ENCODE peak calls at places on chromosomes 11 and 22, in five cellular contexts. One of them, this sample, is unnamed. For H3K36me3 and H3K9me2, the result is how much of the 10 kb centered on the place peaks cover.

GRCh38 chr11:13955971-13956421 is 6.5 kb upstream of the SPON1 start:
- DNase-seq in GM23338: peak
- DNase-seq in HCT116: peak
- DNase-seq in PC-9: peak
- DNase-seq in OCI-LY7: peak
- DNase-seq in this sample: peak

GRCh38 chr22:17980638-17981051 is 43.7 kb downstream of the MICAL3 start:
- DNase-seq in GM23338: no peak
- DNase-seq in HCT116: no peak
- DNase-seq in PC-9: no peak
- DNase-seq in OCI-LY7: peak
- DNase-seq in this sample: no peak

GRCh38 chr11:20601221-20601914 is 2.0 kb downstream of the SLC6A5 start:
- DNase-seq in GM23338: peak
- DNase-seq in HCT116: no peak
- DNase-seq in PC-9: no peak
- DNase-seq in OCI-LY7: no peak
- DNase-seq in this sample: no peak

GRCh38 chr11:116471608-116472007 is 301.2 kb downstream of the BUD13 start:
- DNase-seq in GM23338: no peak
- DNase-seq in HCT116: peak
- DNase-seq in PC-9: no peak
- DNase-seq in OCI-LY7: no peak
- DNase-seq in this sample: no peak

GRCh38 chr22:22369962-22370265 is 125.3 kb downstream of the VPREB1 start:
- DNase-seq in GM23338: no peak
- DNase-seq in HCT116: no peak
- DNase-seq in PC-9: no peak
- DNase-seq in OCI-LY7: peak
- DNase-seq in this sample: peak

GRCh38 chr11:129853508-129854228 is 38.0 kb downstream of the TMEM45B start:
- DNase-seq in GM23338: peak
- DNase-seq in HCT116: no peak
- DNase-seq in PC-9: peak
- DNase-seq in OCI-LY7: peak
- DNase-seq in this sample: no peak

GRCh38 chr22:48870436-48870835 is 957.2 kb downstream of the BRD1 start:
- DNase-seq in GM23338: no peak
- DNase-seq in HCT116: no peak
- DNase-seq in PC-9: no peak
- DNase-seq in OCI-LY7: no peak
- DNase-seq in this sample: peak

GRCh38 chr11:134517621-134518293 is 105.7 kb upstream of the B3GAT1 start:
- DNase-seq in GM23338: no peak
- DNase-seq in HCT116: no peak
- DNase-seq in PC-9: no peak
- DNase-seq in OCI-LY7: no peak
- DNase-seq in this sample: no peak

GRCh38 chr11:131584694-131585592 is 214.5 kb downstream of the NTM start:
- DNase-seq in GM23338: peak
- DNase-seq in HCT116: no peak
- DNase-seq in PC-9: no peak
- DNase-seq in OCI-LY7: peak
- DNase-seq in this sample: peak

GRCh38 chr11:45412033-45412432 is 125.9 kb upstream of the SYT13 start:
- DNase-seq in GM23338: peak
- DNase-seq in HCT116: no peak
- DNase-seq in PC-9: no peak
- DNase-seq in OCI-LY7: no peak
- DNase-seq in this sample: no peak

GRCh38 chr11:45704133-45704532 is 38.7 kb upstream of the CHST1 start:
- DNase-seq in GM23338: no peak
- DNase-seq in HCT116: no peak
- DNase-seq in PC-9: no peak
- DNase-seq in OCI-LY7: no peak
- DNase-seq in this sample: no peak

GRCh38 chr11:69211540-69212120 is 55.9 kb downstream of the SMIM38 start:
- DNase-seq in GM23338: no peak
- DNase-seq in HCT116: no peak
- DNase-seq in PC-9: no peak
- DNase-seq in OCI-LY7: no peak
- DNase-seq in this sample: no peak

GRCh38 chr11:65435330-65435931 is 12.8 kb downstream of the NEAT1 start:
- DNase-seq in GM23338: no peak
- DNase-seq in HCT116: no peak
- DNase-seq in PC-9: no peak
- DNase-seq in OCI-LY7: no peak
- DNase-seq in this sample: peak

GRCh38 chr22:17772963-17773605 is 1.2 kb downstream of the BID start:
- DNase-seq in GM23338: peak
- DNase-seq in HCT116: no peak
- DNase-seq in PC-9: peak
- DNase-seq in OCI-LY7: no peak
- DNase-seq in this sample: no peak

GRCh38 chr11:17917556-17917955 is 95.3 kb downstream of the SERGEF start:
- DNase-seq in GM23338: peak
- DNase-seq in HCT116: no peak
- DNase-seq in PC-9: no peak
- DNase-seq in OCI-LY7: no peak
- DNase-seq in this sample: no peak

GRCh38 chr11:75673977-75674582 is 5.2 kb upstream of the MAP6 start:
- DNase-seq in GM23338: peak
- DNase-seq in HCT116: peak
- DNase-seq in PC-9: no peak
- DNase-seq in OCI-LY7: peak
- DNase-seq in this sample: peak

GRCh38 chr11:10371926-10372641 is 67.2 kb downstream of the ADM start:
- DNase-seq in GM23338: no peak
- DNase-seq in HCT116: no peak
- DNase-seq in PC-9: no peak
- DNase-seq in OCI-LY7: no peak
- DNase-seq in this sample: no peak

GRCh38 chr22:27195104-27195503 is 537.7 kb downstream of the MIAT start:
- DNase-seq in GM23338: no peak
- DNase-seq in HCT116: no peak
- DNase-seq in PC-9: no peak
- DNase-seq in OCI-LY7: no peak
- DNase-seq in this sample: no peak

GRCh38 chr11:108593214-108593909 is at the start of gene EXPH5:
- DNase-seq in GM23338: peak
- DNase-seq in HCT116: peak
- DNase-seq in PC-9: peak
- DNase-seq in OCI-LY7: peak
- DNase-seq in this sample: peak

GRCh38 chr11:3381794-3382193 is 2.8 kb upstream of the ZNF195 start:
- DNase-seq in GM23338: peak
- DNase-seq in HCT116: no peak
- DNase-seq in PC-9: no peak
- DNase-seq in OCI-LY7: no peak
- DNase-seq in this sample: peak

GRCh38 chr11:23124249-23124648 is 264.0 kb upstream of the CCDC179 start:
- DNase-seq in GM23338: no peak
- DNase-seq in HCT116: no peak
- DNase-seq in PC-9: no peak
- DNase-seq in OCI-LY7: no peak
- DNase-seq in this sample: no peak

GRCh38 chr22:43826142-43827093 is 14.3 kb upstream of the EFCAB6 start:
- DNase-seq in GM23338: no peak
- DNase-seq in HCT116: no peak
- DNase-seq in PC-9: no peak
- DNase-seq in OCI-LY7: no peak
- DNase-seq in this sample: no peak

GRCh38 chr11:123718075-123718868 is 23.2 kb downstream of the ZNF202 start:
- DNase-seq in GM23338: no peak
- DNase-seq in HCT116: no peak
- DNase-seq in PC-9: no peak
- DNase-seq in OCI-LY7: no peak
- DNase-seq in this sample: no peak

GRCh38 chr22:48268771-48269552 is 1506.5 kb downstream of the TBC1D22A start:
- DNase-seq in GM23338: no peak
- DNase-seq in HCT116: no peak
- DNase-seq in PC-9: no peak
- DNase-seq in OCI-LY7: no peak
- DNase-seq in this sample: no peak

GRCh38 chr11:13284776-13285588 is 7.4 kb downstream of the BMAL1 start:
- DNase-seq in GM23338: no peak
- DNase-seq in HCT116: no peak
- DNase-seq in PC-9: no peak
- DNase-seq in OCI-LY7: no peak
- DNase-seq in this sample: no peak

GRCh38 chr11:2562181-2562581 is 117.4 kb downstream of the KCNQ1 start:
- DNase-seq in GM23338: no peak
- DNase-seq in HCT116: no peak
- DNase-seq in PC-9: no peak
- DNase-seq in OCI-LY7: no peak
- DNase-seq in this sample: no peak

GRCh38 chr22:17786435-17787158 is 12.3 kb upstream of the BID start:
- DNase-seq in GM23338: peak
- DNase-seq in HCT116: no peak
- DNase-seq in PC-9: no peak
- DNase-seq in OCI-LY7: peak
- DNase-seq in this sample: no peak

GRCh38 chr11:2813141-2813908 is 72.2 kb downstream of the CDKN1C start:
- DNase-seq in GM23338: no peak
- DNase-seq in HCT116: no peak
- DNase-seq in PC-9: no peak
- DNase-seq in OCI-LY7: no peak
- DNase-seq in this sample: no peak

GRCh38 chr11:128502736-128503135 is 84.6 kb downstream of the ETS1 start:
- DNase-seq in GM23338: no peak
- DNase-seq in HCT116: no peak
- DNase-seq in PC-9: peak
- DNase-seq in OCI-LY7: no peak
- DNase-seq in this sample: no peak
- H3K36me3 ChIP-seq in GM23338: under half
- H3K36me3 ChIP-seq in HCT116: under half
- H3K36me3 ChIP-seq in PC-9: under half
- H3K36me3 ChIP-seq in OCI-LY7: half or more
- H3K36me3 ChIP-seq in this sample: under half

DNA sequence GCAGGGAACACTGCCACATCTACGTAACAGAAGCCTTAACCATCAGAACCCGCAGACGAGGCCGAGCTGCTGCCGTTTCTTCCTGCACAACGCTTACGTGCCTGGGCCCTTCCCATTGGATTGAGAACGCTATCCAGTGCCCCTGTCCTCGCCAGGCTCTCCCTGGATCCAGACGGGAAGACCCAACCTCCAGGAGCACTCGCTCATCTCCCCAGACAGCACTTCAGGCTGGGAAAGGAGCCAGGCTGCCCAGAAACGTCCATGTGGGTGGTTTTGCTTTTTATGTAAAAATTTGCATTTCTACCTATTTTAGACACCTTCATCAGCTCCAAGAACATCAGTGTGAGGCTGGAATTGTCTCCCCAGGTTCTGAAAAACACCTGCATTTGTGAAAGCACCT is 7.3 kb upstream of the CRYBB3 start:
- DNase-seq in GM23338: no peak
- DNase-seq in HCT116: no peak
- DNase-seq in PC-9: no peak
- DNase-seq in OCI-LY7: no peak
- DNase-seq in this sample: no peak
- H3K9me2 ChIP-seq in GM23338: under half
- H3K9me2 ChIP-seq in HCT116: under half
- H3K9me2 ChIP-seq in PC-9: under half
- H3K9me2 ChIP-seq in OCI-LY7: under half
- H3K9me2 ChIP-seq in this sample: under half

DNA sequence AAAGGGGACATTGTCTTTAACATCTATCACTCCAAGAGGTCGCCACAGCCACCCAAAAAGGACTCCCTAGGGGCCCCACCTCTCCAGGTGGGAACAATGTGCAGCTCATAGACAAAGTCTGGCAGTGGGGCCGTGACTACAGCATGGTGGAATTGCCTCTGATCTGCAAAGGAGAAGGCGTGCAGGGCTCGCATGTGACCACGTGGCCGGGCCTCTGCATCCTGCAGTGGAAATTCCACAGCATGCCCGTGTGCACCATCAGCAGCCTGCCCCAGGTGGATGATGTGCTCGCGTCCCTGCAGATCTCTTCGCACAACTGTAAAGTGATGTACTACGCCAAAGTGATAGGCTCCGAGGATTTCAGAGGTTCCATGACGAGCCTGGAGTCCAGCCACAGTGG is 18.5 kb downstream of the ALKBH3 start:
- DNase-seq in GM23338: no peak
- DNase-seq in HCT116: no peak
- DNase-seq in PC-9: no peak
- DNase-seq in OCI-LY7: no peak
- DNase-seq in this sample: no peak
- H3K36me3 ChIP-seq in GM23338: under half
- H3K36me3 ChIP-seq in HCT116: under half
- H3K36me3 ChIP-seq in PC-9: under half
- H3K36me3 ChIP-seq in OCI-LY7: under half
- H3K36me3 ChIP-seq in this sample: under half

GRCh38 chr22:46519377-46519776 is 18.0 kb downstream of the CELSR1 start:
- DNase-seq in GM23338: no peak
- DNase-seq in HCT116: no peak
- DNase-seq in PC-9: no peak
- DNase-seq in OCI-LY7: no peak
- DNase-seq in this sample: no peak

GRCh38 chr22:46517255-46517761 is 20.1 kb downstream of the CELSR1 start:
- DNase-seq in GM23338: no peak
- DNase-seq in HCT116: no peak
- DNase-seq in PC-9: no peak
- DNase-seq in OCI-LY7: no peak
- DNase-seq in this sample: no peak

GRCh38 chr22:46516638-46517037 is 20.8 kb downstream of the CELSR1 start:
- DNase-seq in GM23338: no peak
- DNase-seq in HCT116: no peak
- DNase-seq in PC-9: no peak
- DNase-seq in OCI-LY7: no peak
- DNase-seq in this sample: no peak

GRCh38 chr22:46518038-46518437 is 19.4 kb downstream of the CELSR1 start:
- DNase-seq in GM23338: no peak
- DNase-seq in HCT116: no peak
- DNase-seq in PC-9: no peak
- DNase-seq in OCI-LY7: no peak
- DNase-seq in this sample: no peak

DNA sequence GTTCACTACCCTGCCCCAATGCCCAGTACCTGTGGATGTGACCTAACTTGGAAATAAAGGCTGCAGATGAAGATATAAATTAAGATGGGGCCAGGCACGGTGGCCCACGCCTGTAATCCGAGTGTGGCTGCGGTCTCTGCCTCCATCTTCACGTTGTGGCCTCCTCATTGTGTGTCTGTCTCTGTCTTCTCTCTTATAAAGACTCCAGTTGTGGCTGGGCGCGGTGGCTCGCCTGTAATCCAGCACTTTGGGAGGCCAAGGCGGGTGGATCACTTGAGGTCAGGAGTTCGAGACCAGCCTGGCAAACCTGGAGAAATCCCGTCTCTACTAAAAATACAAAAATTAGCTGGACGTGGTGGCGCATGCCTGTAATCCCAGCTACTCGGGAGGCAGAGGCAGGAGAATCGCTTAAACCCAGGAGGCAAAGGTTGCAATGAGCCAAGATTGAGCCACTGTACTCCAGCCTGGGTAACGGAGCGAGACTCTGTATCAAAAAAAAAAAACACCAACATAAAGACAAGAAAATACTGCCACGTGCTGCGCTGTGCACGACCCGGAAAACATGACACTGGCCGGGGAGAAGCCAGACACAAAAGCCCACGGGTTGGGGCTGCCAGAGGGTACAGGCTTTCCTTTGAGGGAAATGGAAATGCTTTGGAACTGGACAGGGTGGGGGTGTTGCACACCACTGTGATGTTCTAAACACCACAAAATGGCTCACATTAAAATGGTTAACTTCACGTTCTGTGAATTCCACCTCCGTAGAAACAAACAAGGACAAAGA is 18.7 kb downstream of the CELSR1 start:
- DNase-seq in GM23338: no peak
- DNase-seq in HCT116: no peak
- DNase-seq in PC-9: no peak
- DNase-seq in OCI-LY7: no peak
- DNase-seq in this sample: no peak
- H3K9me2 ChIP-seq in GM23338: under half
- H3K9me2 ChIP-seq in HCT116: under half
- H3K9me2 ChIP-seq in PC-9: under half
- H3K9me2 ChIP-seq in OCI-LY7: under half
- H3K9me2 ChIP-seq in this sample: under half